ENCODE peak calls at places on chromosome 7, in five cellular contexts. D is GM12878, J is H1, Z is HepG2, F is SK-N-SH. I is an unnamed sample.
A peak's percentile ranks its signal among the peaks of the same experiment; 100 is the strongest.

GRCh38 chr7:85316489-85316888 is 129.6 kb upstream of the SEMA3D start:
- DNase-seq in D (no peak), J (no peak), Z (no peak), F (no peak), I (no peak)

GRCh38 chr7:131557521-131558385 is 1.3 kb upstream of the PODXL start:
- DNase-seq in D (no peak), J (peak; percentile 75), Z (no peak), F (peak; percentile 86), I (no peak)

GRCh38 chr7:4851459-4852422 is 10.1 kb downstream of the PAPOLB start:
- DNase-seq in D (no peak), J (no peak), Z (no peak), F (no peak), I (no peak)

GRCh38 chr7:41219276-41219675 is 483.6 kb downstream of the INHBA start:
- DNase-seq in D (no peak), J (no peak), Z (no peak), F (no peak), I (no peak)

GRCh38 chr7:140458191-140458590 is 21.1 kb downstream of the MKRN1 start:
- DNase-seq in D (no peak), J (no peak), Z (no peak), F (no peak), I (no peak)

GRCh38 chr7:157981778-157982177 is 605.8 kb downstream of the PTPRN2 start:
- DNase-seq in D (no peak), J (no peak), Z (no peak), F (no peak), I (no peak)

GRCh38 chr7:136530831-136531230 is 337.6 kb upstream of the CHRM2 start:
- DNase-seq in D (no peak), J (no peak), Z (no peak), F (peak; percentile 21), I (no peak)

GRCh38 chr7:47988496-47989386 is 9.3 kb upstream of the HUS1 start:
- DNase-seq in D (no peak), J (no peak), Z (peak; percentile 13), F (peak; percentile 56), I (peak; percentile 21)

GRCh38 chr7:138907438-138907837 is 73.8 kb downstream of the KIAA1549 start:
- DNase-seq in D (no peak), J (no peak), Z (no peak), F (no peak), I (no peak)

GRCh38 chr7:65475734-65476319 is 102.2 kb downstream of the ZNF92 start:
- DNase-seq in D (peak; percentile 67), J (peak; percentile 23), Z (peak; percentile 93), F (no peak), I (no peak)

GRCh38 chr7:113289140-113289740 is 170.9 kb upstream of the SMIM30 start:
- DNase-seq in D (no peak), J (no peak), Z (peak; percentile 36), F (peak; percentile 42), I (peak; percentile 35)

GRCh38 chr7:132095-132482 is 60.3 kb upstream of the FAM20C start:
- DNase-seq in D (no peak), J (no peak), Z (no peak), F (no peak), I (no peak)

GRCh38 chr7:92767427-92767826 is 68.9 kb downstream of the CDK6 start:
- DNase-seq in D (no peak), J (no peak), Z (no peak), F (no peak), I (no peak)

GRCh38 chr7:137661634-137662033 is 185.1 kb downstream of the DGKI start:
- DNase-seq in D (no peak), J (no peak), Z (no peak), F (no peak), I (no peak)

GRCh38 chr7:101659706-101660105 is 30.6 kb upstream of the MYL10 start:
- DNase-seq in D (no peak), J (no peak), Z (peak; percentile 14), F (no peak), I (no peak)

GRCh38 chr7:18786796-18787195 is 291.2 kb downstream of the HDAC9 start:
- DNase-seq in D (no peak), J (no peak), Z (no peak), F (no peak), I (no peak)

GRCh38 chr7:1025747-1026581 is 18.4 kb upstream of the GPR146 start:
- DNase-seq in D (no peak), J (no peak), Z (no peak), F (no peak), I (no peak)

GRCh38 chr7:17903337-17903736 is 37.0 kb downstream of the SNX13 start:
- DNase-seq in D (no peak), J (no peak), Z (peak; percentile 30), F (no peak), I (no peak)

GRCh38 chr7:94655562-94655883 is 410 bp downstream of the SGCE start:
- DNase-seq in D (no peak), J (no peak), Z (no peak), F (no peak), I (no peak)

GRCh38 chr7:131066635-131067034 is 261.0 kb upstream of the MKLN1 start:
- DNase-seq in D (no peak), J (no peak), Z (peak; percentile 41), F (no peak), I (peak; percentile 36)

GRCh38 chr7:68700414-68700813 is 897.9 kb upstream of the AUTS2 start:
- DNase-seq in D (no peak), J (no peak), Z (no peak), F (no peak), I (no peak)

GRCh38 chr7:44286618-44287487 is 38.5 kb downstream of the CAMK2B start:
- DNase-seq in D (no peak), J (no peak), Z (no peak), F (peak; percentile 30), I (no peak)

GRCh38 chr7:116770941-116771340 is 91.4 kb upstream of the CAPZA2 start:
- DNase-seq in D (no peak), J (no peak), Z (no peak), F (no peak), I (no peak)

GRCh38 chr7:128381161-128381821 is 19.8 kb upstream of the PRRT4 start:
- DNase-seq in D (no peak), J (no peak), Z (no peak), F (peak; percentile 76), I (no peak)

GRCh38 chr7:69889338-69890080 is 291.2 kb downstream of the AUTS2 start:
- DNase-seq in D (peak; percentile 60), J (no peak), Z (no peak), F (no peak), I (no peak)

GRCh38 chr7:9148687-9149086 is 715.3 kb downstream of the NXPH1 start:
- DNase-seq in D (no peak), J (no peak), Z (no peak), F (no peak), I (no peak)

GRCh38 chr7:33185786-33186185 is 56.4 kb downstream of the BBS9 start:
- DNase-seq in D (no peak), J (no peak), Z (peak; percentile 62), F (peak; percentile 63), I (peak; percentile 33)

GRCh38 chr7:88291401-88292173 is 15.1 kb downstream of the STEAP4 start:
- DNase-seq in D (no peak), J (no peak), Z (no peak), F (no peak), I (no peak)
- TF ChIP-seq CHD2 in D (no peak), J (no peak), Z (no peak), F (no peak), I (no peak)

GRCh38 chr7:80997841-80998240 is 79.0 kb upstream of the SEMA3C start:
- DNase-seq in D (no peak), J (no peak), Z (no peak), F (peak; percentile 51), I (no peak)
- TF ChIP-seq CHD2 in D (no peak), J (no peak), Z (no peak), F (peak; percentile 29), I (no peak)

GRCh38 chr7:115346685-115347084 is 424.8 kb downstream of the MDFIC start:
- DNase-seq in D (no peak), J (no peak), Z (no peak), F (no peak), I (no peak)
- TF ChIP-seq CHD2 in D (no peak), J (no peak), Z (no peak), F (no peak), I (no peak)

DNA sequence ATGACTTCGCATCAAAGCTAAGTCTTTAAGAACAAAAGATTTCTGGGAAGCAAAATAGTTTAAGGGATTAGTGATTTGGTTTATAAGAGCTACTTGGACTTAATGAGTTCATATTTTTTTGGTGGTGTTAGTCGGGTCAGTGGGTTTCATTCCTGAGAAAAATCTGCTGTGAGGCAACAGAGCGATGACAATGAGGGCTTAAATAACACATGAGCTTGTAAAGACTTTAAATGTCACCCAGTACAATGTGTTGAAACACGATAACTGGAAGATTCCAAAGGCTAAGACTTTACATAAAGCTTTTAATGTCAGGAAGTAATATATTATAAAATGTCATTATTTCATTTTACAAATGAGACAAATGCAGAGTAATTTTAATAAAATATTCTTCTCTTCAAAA is 178.8 kb downstream of the ARL4A start:
- DNase-seq in D (no peak), J (no peak), Z (no peak), F (no peak), I (no peak)
- TF ChIP-seq CHD2 in D (no peak), J (no peak), Z (no peak), F (no peak), I (no peak)

GRCh38 chr7:159030490-159031134 is 114.1 kb downstream of the VIPR2 start:
- DNase-seq in D (no peak), J (peak; percentile 27), Z (peak; percentile 46), F (peak; percentile 97), I (peak; percentile 83)

GRCh38 chr7:159032753-159033472 is 111.8 kb downstream of the VIPR2 start:
- DNase-seq in D (no peak), J (no peak), Z (no peak), F (no peak), I (no peak)

GRCh38 chr7:159032310-159032709 is 112.4 kb downstream of the VIPR2 start:
- DNase-seq in D (no peak), J (no peak), Z (no peak), F (no peak), I (no peak)

GRCh38 chr7:159031750-159032149 is 112.9 kb downstream of the VIPR2 start:
- DNase-seq in D (no peak), J (no peak), Z (no peak), F (no peak), I (no peak)

GRCh38 chr7:159031135-159031701 is 113.4 kb downstream of the VIPR2 start:
- DNase-seq in D (no peak), J (no peak), Z (no peak), F (no peak), I (no peak)
- TF ChIP-seq CHD2 in D (no peak), J (no peak), Z (no peak), F (no peak), I (no peak)

I was measured in A549.